ENCODE peak calls at places on chromosomes 13 and 19, in four cellular contexts. S is neuronal stem cell, P is GM23248, Z is mesenchymal stem cell. B is an unnamed sample.

GRCh38 chr13:26300140-26300539 is 46.2 kb downstream of the CDK8 start:
- DNase-seq in S (no peak), P (peak; percentile 92), Z (peak; percentile 66), B (peak; percentile 86)

GRCh38 chr19:33261511-33262192 is 36.0 kb upstream of the SLC7A10 start:
- DNase-seq in S (no peak), P (no peak), Z (no peak), B (no peak)

GRCh38 chr13:42466123-42466522 is 107.8 kb upstream of the TNFSF11 start:
- DNase-seq in S (no peak), P (no peak), Z (no peak), B (no peak)

GRCh38 chr13:31639443-31640163 is 99.7 kb upstream of the RXFP2 start:
- DNase-seq in S (no peak), P (peak; percentile 81), Z (no peak), B (no peak)

GRCh38 chr13:104114111-104114510 is 1047.9 kb upstream of the SLC10A2 start:
- DNase-seq in S (no peak), P (no peak), Z (no peak), B (no peak)

GRCh38 chr13:52845334-52845761 is 3.1 kb downstream of the PCDH8 start:
- DNase-seq in S (peak; percentile 24), P (no peak), Z (no peak), B (no peak)

GRCh38 chr19:32630338-32630737 is 44.6 kb downstream of the ANKRD27 start:
- DNase-seq in S (no peak), P (no peak), Z (no peak), B (no peak)

GRCh38 chr13:110471156-110471832 is 90.2 kb downstream of the RAB20 start:
- DNase-seq in S (no peak), P (no peak), Z (no peak), B (no peak)

GRCh38 chr13:114077938-114078335 is 54.5 kb downstream of the RASA3 start:
- DNase-seq in S (no peak), P (peak; percentile 89), Z (peak; percentile 79), B (peak; percentile 79)

GRCh38 chr13:74070065-74070464 is 64.1 kb downstream of the KLF12 start:
- DNase-seq in S (no peak), P (no peak), Z (no peak), B (no peak)

GRCh38 chr13:49649963-49650312 is 21.6 kb downstream of the ARL11 start:
- DNase-seq in S (no peak), P (no peak), Z (peak; percentile 58), B (no peak)

GRCh38 chr19:368624-369020 is 24.0 kb upstream of the MIER2 start:
- DNase-seq in S (no peak), P (no peak), Z (no peak), B (no peak)

GRCh38 chr13:79662882-79663281 is 181.9 kb downstream of the NDFIP2 start:
- DNase-seq in S (no peak), P (no peak), Z (peak; percentile 34), B (no peak)

GRCh38 chr19:16591803-16592556 is 19.8 kb upstream of the SLC35E1 start:
- DNase-seq in S (no peak), P (peak; percentile 37), Z (no peak), B (no peak)

GRCh38 chr19:17282488-17283256 is 971 bp downstream of the ANKLE1 start:
- DNase-seq in S (peak; percentile 81), P (peak; percentile 86), Z (peak; percentile 69), B (peak; percentile 29)

GRCh38 chr19:45153339-45154063 is 7.3 kb downstream of the NKPD1 start:
- DNase-seq in S (peak; percentile 66), P (peak; percentile 79), Z (peak; percentile 56), B (peak; percentile 29)

GRCh38 chr13:98752111-98752941 is at the start of gene SLC15A1:
- DNase-seq in S (no peak), P (peak; percentile 34), Z (no peak), B (no peak)

GRCh38 chr13:63680704-63681103 is 2265.1 kb upstream of the PCDH20 start:
- DNase-seq in S (no peak), P (no peak), Z (no peak), B (no peak)

GRCh38 chr13:94384217-94384905 is 95.1 kb downstream of the DCT start:
- DNase-seq in S (no peak), P (no peak), Z (no peak), B (no peak)

GRCh38 chr13:112443191-112444000 is 67.2 kb downstream of the SPACA7 start:
- DNase-seq in S (peak; percentile 66), P (peak; percentile 35), Z (no peak), B (no peak)

GRCh38 chr13:99218545-99218944 is 17.9 kb downstream of the UBAC2 start:
- DNase-seq in S (no peak), P (no peak), Z (no peak), B (peak; percentile 18)

GRCh38 chr19:13429563-13429962 is 76.7 kb downstream of the CACNA1A start:
- DNase-seq in S (no peak), P (peak; percentile 28), Z (no peak), B (no peak)

GRCh38 chr13:66958611-66959010 is 271.5 kb downstream of the PCDH9 start:
- DNase-seq in S (no peak), P (no peak), Z (no peak), B (no peak)

GRCh38 chr19:45340232-45340898 is at the start of gene KLC3:
- DNase-seq in S (no peak), P (peak; percentile 18), Z (no peak), B (no peak)

GRCh38 chr13:20938302-20938701 is 35.8 kb upstream of the XPO4 start:
- DNase-seq in S (no peak), P (no peak), Z (no peak), B (no peak)

GRCh38 chr19:3142292-3142670 is 6.4 kb downstream of the GNA15 start:
- DNase-seq in S (no peak), P (peak; percentile 98), Z (peak; percentile 88), B (peak; percentile 67)

GRCh38 chr19:6737284-6737872 is at the start of gene GPR108:
- DNase-seq in S (peak; percentile 100), P (peak; percentile 100), Z (peak; percentile 100), B (peak; percentile 100)

GRCh38 chr13:50129923-50130685 is 114.9 kb downstream of the KCNRG start:
- DNase-seq in S (peak; percentile 57), P (peak; percentile 78), Z (peak; percentile 64), B (no peak)

GRCh38 chr13:73224708-73225107 is 165.9 kb downstream of the KLF5 start:
- DNase-seq in S (no peak), P (peak; percentile 78), Z (no peak), B (peak; percentile 71)

GRCh38 chr19:35792312-35792711 is 16.9 kb downstream of the ARHGAP33 start:
- DNase-seq in S (no peak), P (no peak), Z (no peak), B (no peak)

GRCh38 chr19:12195501-12195860 is 32.6 kb downstream of the ZNF136 start:
- DNase-seq in S (peak; percentile 0), P (peak; percentile 15), Z (no peak), B (no peak)

GRCh38 chr13:97879646-97880297 is 73.7 kb upstream of the IPO5 start:
- DNase-seq in S (no peak), P (peak; percentile 91), Z (peak; percentile 77), B (peak; percentile 88)

GRCh38 chr13:71030789-71031188 is 836.2 kb downstream of the DACH1 start:
- DNase-seq in S (no peak), P (no peak), Z (no peak), B (no peak)

GRCh38 chr13:80458546-80458945 is 117.6 kb upstream of the SPRY2 start:
- DNase-seq in S (no peak), P (no peak), Z (peak; percentile 26), B (no peak)

DNA sequence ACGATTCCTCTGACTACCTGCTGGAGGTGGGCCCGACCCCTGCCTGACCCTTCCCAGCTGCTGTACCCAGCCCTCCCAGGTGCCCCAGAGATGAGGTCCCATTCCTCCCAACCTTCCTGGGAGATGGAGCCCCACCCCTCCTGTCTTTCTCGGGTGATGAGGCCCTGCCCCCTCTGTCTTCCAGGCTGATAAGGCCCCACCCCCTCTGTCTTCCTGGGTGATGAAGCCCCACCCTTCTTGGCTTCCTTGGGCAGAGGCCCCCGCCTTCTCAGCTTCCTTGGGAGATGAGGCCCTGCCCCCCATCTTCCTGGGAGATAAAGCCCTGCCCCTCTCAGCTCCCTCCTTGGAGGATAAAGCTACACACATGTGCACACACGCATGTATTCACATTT is 47.9 kb downstream of the CERS4 start:
- DNase-seq in S (no peak), P (no peak), Z (no peak), B (no peak)
- H3K27ac ChIP-seq in S (no peak overlapping the region), P (no peak overlapping the region), Z (no peak overlapping the region), B (no peak overlapping the region)

DNA sequence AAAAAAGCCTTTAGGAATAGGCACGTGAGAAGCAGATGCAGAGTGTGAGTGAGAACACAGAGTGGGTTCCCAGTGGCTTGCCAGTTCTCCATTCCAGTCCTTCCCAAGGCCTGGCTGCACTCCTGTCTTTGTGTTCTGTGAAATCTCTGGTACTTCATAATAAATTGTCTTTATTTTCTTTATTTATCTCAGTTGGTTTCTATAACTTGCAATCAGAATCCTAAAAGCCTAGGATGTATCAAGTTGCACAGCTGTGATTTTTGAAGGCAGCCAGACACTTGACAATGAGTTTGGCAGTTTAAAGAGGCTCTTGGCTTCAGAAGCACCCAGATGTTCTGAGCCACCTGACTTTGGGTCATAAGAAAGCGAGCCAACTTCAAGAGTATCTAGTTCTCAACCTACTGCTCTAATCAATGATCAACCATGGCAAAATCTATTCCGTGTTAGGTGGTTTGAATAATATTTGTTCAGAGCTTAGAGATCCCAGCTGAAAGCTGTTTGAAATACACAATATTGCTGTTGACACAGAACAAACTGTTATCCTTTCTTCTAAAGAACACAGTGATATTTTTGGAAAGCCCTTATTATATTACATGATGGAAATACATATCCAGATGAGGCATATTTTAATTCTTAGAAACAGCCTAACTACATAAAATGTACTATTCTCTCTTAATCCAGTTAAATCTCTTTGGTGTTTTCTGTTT is 483.2 kb upstream of the NBEA start:
- DNase-seq in S (no peak), P (no peak), Z (no peak), B (no peak)
- H3K9ac ChIP-seq in S (no peak overlapping the region), P (no peak overlapping the region), Z (no peak overlapping the region), B (no peak overlapping the region)

GRCh38 chr19:4986056-4986455 is 17.1 kb downstream of the KDM4B start:
- DNase-seq in S (no peak), P (no peak), Z (no peak), B (no peak)

GRCh38 chr19:4987692-4988370 is 18.9 kb downstream of the KDM4B start:
- DNase-seq in S (no peak), P (peak; percentile 19), Z (peak; percentile 73), B (peak; percentile 48)

GRCh38 chr19:4985551-4985991 is 16.7 kb downstream of the KDM4B start:
- DNase-seq in S (no peak), P (no peak), Z (no peak), B (no peak)

GRCh38 chr19:4987286-4987685 is 18.4 kb downstream of the KDM4B start:
- DNase-seq in S (no peak), P (no peak), Z (peak; percentile 38), B (no peak)

GRCh38 chr19:4986471-4986888 is 17.6 kb downstream of the KDM4B start:
- DNase-seq in S (no peak), P (no peak), Z (no peak), B (no peak)
- H3K4me1 ChIP-seq in S (peaks cover 18% of the 10 kb centered on the region), P (peaks cover 24% of the 10 kb centered on the region), Z (peaks cover 55% of the 10 kb centered on the region), B (peaks cover 20% of the 10 kb centered on the region)

DNA sequence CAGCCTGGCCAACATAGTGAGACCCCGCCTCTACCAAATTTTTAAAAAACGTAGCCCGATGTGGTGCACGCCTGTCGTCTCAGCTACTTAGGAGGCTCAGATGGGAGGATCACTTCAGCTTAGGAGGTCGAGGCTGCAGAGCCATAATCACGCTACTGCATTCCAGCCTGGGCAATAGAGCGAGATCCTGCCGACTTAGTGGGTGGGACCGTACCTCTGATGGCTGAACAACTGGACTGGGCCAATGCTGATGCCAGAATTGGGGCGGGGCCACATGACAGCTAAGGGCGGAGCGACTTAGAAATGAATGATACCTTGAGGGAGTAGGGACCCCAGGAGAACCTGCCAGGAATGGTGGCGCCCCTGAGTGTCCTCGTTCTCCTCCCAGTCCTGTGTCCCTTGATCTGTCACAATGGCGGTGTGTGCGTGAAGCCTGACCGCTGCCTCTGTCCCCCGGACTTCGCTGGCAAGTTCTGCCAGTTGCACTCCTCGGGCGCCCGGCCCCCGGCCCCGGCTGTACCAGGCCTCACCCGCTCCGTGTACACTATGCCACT is 3.6 kb downstream of the LTBP4 start:
- DNase-seq in S (no peak), P (no peak), Z (no peak), B (no peak)
- H3K27ac ChIP-seq in S (no peak overlapping the region), P (no peak overlapping the region), Z (no peak overlapping the region), B (no peak overlapping the region)